ENCODE peak calls at places on chromosomes 16 and 17, in four cellular contexts. I is K562, H is GM12878, F is HepG2. N is an unnamed sample.

GRCh38 chr16:88744839-88745521 is 38.7 kb downstream of the CTU2 start:
- DNase-seq in H (no peak), I (no peak), F (no peak), N (no peak)

GRCh38 chr16:1817716-1818115 is 8.9 kb downstream of the HAGH start:
- DNase-seq in F (no peak), H (no peak), I (no peak), N (no peak)

GRCh38 chr17:74116087-74116717 is 87.3 kb upstream of the RPL38 start:
- DNase-seq in F (no peak), I (no peak), H (no peak), N (no peak)

GRCh38 chr17:73551756-73552155 is 92.5 kb downstream of the SDK2 start:
- DNase-seq in I (no peak), H (no peak), F (no peak), N (peak)

GRCh38 chr16:1305823-1306222 is 3.6 kb upstream of the UBE2I start:
- DNase-seq in I (no peak), H (no peak), F (no peak), N (no peak)

GRCh38 chr17:58265902-58266875 is 14.5 kb downstream of the MPO start:
- DNase-seq in H (no peak), F (no peak), I (no peak), N (no peak)

GRCh38 chr17:45902892-45903346 is 8.6 kb downstream of the MAPT start:
- DNase-seq in I (peak), F (peak), H (no peak), N (no peak)

GRCh38 chr16:76653390-76654026 is 376.3 kb downstream of the CNTNAP4 start:
- DNase-seq in F (peak), H (peak), I (peak), N (no peak)

GRCh38 chr17:7347630-7348477 is 4.1 kb upstream of the KCTD11 start:
- DNase-seq in I (no peak), F (no peak), H (no peak), N (no peak)

GRCh38 chr17:2691069-2691871 is 20.3 kb downstream of the CLUH start:
- DNase-seq in I (no peak), H (no peak), F (no peak), N (no peak)
- TF ChIP-seq CREB1 in I (no peak), H (no peak), F (no peak), N (no peak)

DNA sequence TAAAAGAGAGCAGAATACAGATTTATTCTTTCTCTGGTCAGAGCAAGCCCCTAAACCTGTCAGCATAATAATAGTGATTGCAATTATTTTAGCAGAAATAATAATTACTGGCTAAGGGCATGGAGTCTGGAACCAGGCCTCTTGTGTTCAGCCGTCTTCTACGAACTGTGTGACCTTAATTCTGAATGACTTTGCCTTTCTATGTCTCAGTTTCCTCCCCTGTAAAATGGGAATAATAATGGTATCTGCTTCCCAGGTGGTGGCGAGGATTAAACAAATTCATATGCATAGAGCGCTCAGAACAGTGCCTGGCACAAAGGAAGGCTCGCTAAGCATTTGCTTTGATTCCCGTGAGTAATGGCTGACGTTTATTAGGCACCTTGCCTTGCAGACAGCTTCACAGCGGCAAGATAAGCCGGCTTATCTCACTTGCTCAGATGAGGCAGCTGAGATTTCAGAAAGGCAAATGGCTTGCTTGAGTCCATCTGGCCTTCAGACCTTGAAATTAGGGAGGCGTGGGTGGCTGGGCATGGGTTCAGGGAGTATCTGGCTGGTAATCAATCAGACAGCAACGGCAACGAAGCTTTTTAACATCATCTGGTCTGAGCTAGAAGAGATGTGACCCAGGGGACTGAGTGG is 33.6 kb downstream of the RAB11FIP4 start:
- DNase-seq in I (peak), F (no peak), H (no peak), N (no peak)
- TF ChIP-seq ETV6 in I (no peak), F (no peak), H (no peak), N (no peak)

GRCh38 chr16:4263504-4264436 is 9.1 kb downstream of the TFAP4 start:
- DNase-seq in H (no peak), I (peak), F (peak), N (peak)
- TF ChIP-seq ATF3 in H (no peak), I (no peak), F (no peak), N (no peak)

GRCh38 chr17:78534492-78535284 is 42.5 kb downstream of the DNAH17 start:
- DNase-seq in F (no peak), I (no peak), H (no peak), N (no peak)

GRCh38 chr17:78538033-78538776 is 39.0 kb downstream of the DNAH17 start:
- DNase-seq in I (no peak), F (peak), H (no peak), N (no peak)

GRCh38 chr17:78537217-78537860 is 39.9 kb downstream of the DNAH17 start:
- DNase-seq in H (no peak), F (no peak), I (no peak), N (no peak)

GRCh38 chr17:78532922-78533640 is 44.1 kb downstream of the DNAH17 start:
- DNase-seq in F (no peak), H (no peak), I (no peak), N (no peak)

GRCh38 chr17:78535285-78536197 is 41.7 kb downstream of the DNAH17 start:
- DNase-seq in I (no peak), H (no peak), F (no peak), N (no peak)
- TF ChIP-seq CREB1 in I (no peak), H (no peak), F (no peak), N (no peak)

GRCh38 chr16:84842516-84843148 is 22.8 kb downstream of the CRISPLD2 start:
- DNase-seq in I (no peak), H (no peak), F (no peak), N (no peak)

GRCh38 chr16:84839956-84840355 is 20.2 kb downstream of the CRISPLD2 start:
- DNase-seq in H (no peak), F (no peak), I (no peak), N (peak)

GRCh38 chr16:84843149-84844048 is 23.6 kb downstream of the CRISPLD2 start:
- DNase-seq in H (no peak), I (no peak), F (no peak), N (no peak)

GRCh38 chr16:84840687-84841627 is 21.2 kb downstream of the CRISPLD2 start:
- DNase-seq in H (no peak), F (no peak), I (no peak), N (no peak)

GRCh38 chr16:84841787-84842300 is 22.1 kb downstream of the CRISPLD2 start:
- DNase-seq in I (no peak), H (no peak), F (no peak), N (peak)
- TF ChIP-seq ETV6 in I (no peak), H (no peak), F (no peak), N (peak)

DNA sequence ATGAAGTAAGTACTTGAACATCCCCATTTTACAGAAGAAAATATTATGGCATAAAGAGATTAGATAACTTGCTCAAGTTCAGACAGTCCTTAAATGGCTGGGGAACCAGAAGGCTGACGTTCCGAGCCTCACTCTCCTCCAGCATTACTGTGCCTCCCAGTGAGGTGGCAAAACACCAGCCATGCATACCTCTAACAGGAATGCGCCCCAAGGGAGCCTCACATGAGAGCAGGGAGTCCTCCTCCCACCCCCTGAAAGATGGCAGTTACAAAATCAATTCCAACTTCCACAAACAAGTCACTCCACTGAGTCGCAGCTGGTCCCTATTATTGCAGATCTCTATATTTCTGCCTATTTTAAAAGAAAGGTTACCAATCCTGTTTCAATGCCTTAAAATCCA is 55.6 kb downstream of the ANKFY1 start:
- DNase-seq in F (no peak), I (no peak), H (no peak), N (no peak)
- TF ChIP-seq ATF3 in F (no peak), I (no peak), H (no peak), N (no peak)

GRCh38 chr17:72134560-72135399 is 14.0 kb downstream of the SOX9 start:
- DNase-seq in F (no peak), H (no peak), I (no peak), N (no peak)

GRCh38 chr17:72142614-72143013 is 21.8 kb downstream of the SOX9 start:
- DNase-seq in H (no peak), I (no peak), F (no peak), N (no peak)

GRCh38 chr17:72135546-72136325 is 14.9 kb downstream of the SOX9 start:
- DNase-seq in F (no peak), H (no peak), I (no peak), N (no peak)

GRCh38 chr17:72139213-72139612 is 18.4 kb downstream of the SOX9 start:
- DNase-seq in I (no peak), H (no peak), F (no peak), N (no peak)

GRCh38 chr17:72136692-72137550 is 16.1 kb downstream of the SOX9 start:
- DNase-seq in H (no peak), F (no peak), I (no peak), N (no peak)
- TF ChIP-seq CREB1 in H (no peak), F (no peak), I (no peak), N (no peak)

GRCh38 chr16:67013823-67014640 is 14.9 kb upstream of the CBFB start:
- DNase-seq in F (peak), I (peak), H (no peak), N (peak)

GRCh38 chr16:67016143-67016542 is 12.8 kb upstream of the CBFB start:
- DNase-seq in H (no peak), I (no peak), F (no peak), N (no peak)

GRCh38 chr16:67015317-67015731 is 13.6 kb upstream of the CBFB start:
- DNase-seq in I (peak), H (no peak), F (no peak), N (no peak)

GRCh38 chr16:67013238-67013822 is 15.6 kb upstream of the CBFB start:
- DNase-seq in H (no peak), I (no peak), F (no peak), N (no peak)

GRCh38 chr16:67014641-67015315 is 14.2 kb upstream of the CBFB start:
- DNase-seq in I (no peak), F (no peak), H (no peak), N (no peak)
- TF ChIP-seq ETV6 in I (no peak), F (no peak), H (no peak), N (no peak)

DNA sequence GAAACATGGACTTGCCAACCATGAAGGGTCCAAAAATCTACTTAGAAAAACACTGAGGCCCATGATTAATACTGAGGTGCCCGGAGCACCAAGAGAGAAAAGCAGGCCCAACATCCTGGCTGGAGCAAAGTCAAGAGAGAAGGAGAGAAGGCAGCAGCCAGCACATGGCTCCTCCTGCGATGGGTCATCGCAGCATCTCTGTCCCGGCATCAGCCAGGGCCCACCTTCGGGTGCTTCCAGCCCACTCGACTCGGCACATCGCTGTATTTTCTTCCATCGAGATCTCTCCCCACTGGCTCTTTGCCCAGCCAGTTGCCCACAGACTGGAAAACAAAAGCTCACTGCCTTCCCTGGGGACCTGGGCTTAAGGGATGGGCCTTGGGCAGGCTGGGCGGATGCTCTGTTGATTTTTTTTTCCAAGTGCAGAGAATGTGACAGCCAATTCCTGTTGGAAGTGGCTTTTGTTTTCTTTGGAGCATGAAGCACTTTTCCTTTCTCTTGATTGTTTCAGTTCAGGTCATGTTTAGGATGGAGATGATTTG is 58.1 kb downstream of the CYB5B start:
- DNase-seq in I (no peak), H (no peak), F (no peak), N (no peak)
- TF ChIP-seq ATF3 in I (no peak), H (no peak), F (no peak), N (no peak)

DNA sequence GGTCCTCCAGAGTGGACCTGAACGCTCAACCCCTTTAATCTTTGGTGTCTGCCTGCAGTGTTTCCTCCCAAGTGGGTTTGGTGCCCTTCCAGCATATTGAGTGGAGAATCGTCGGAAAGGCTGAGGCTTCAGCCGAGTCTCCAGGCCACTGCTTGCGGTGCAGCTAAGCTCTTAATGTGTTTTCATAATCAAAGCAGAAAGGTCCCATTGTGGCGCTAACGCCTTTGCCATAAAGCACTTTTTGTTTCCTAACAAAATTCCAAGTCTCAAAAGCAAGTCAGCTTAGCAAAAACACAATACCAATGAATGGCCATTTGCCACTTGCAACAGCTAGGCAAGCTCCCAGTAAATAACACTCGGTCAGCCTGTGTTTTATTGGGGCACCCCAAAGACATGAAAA is 57.6 kb downstream of the KSR1 start:
- DNase-seq in I (no peak), H (no peak), F (no peak), N (no peak)
- TF ChIP-seq CREB1 in I (no peak), H (no peak), F (no peak), N (no peak)